ENCODE peak calls at places on chromosomes 12 and 14, in four cellular contexts. K is AG09309, B is fibroblast of the aortic adventitia, I is cardiac muscle cell. L is an unnamed sample.

GRCh38 chr12:111351026-111351425 is 17.9 kb downstream of the PHETA1 start:
- DNase-seq in K (no peak), I (no peak), B (no peak), L (no peak)

GRCh38 chr12:55908726-55909512 is 18.8 kb downstream of the PYM1 start:
- DNase-seq in B (peak), I (peak), K (no peak), L (peak)

GRCh38 chr14:102314242-102315011 is 5.1 kb upstream of the ZNF839 start:
- DNase-seq in B (peak), K (no peak), I (peak), L (peak)

GRCh38 chr12:6765634-6766581 is at the start of gene PTMS:
- DNase-seq in B (peak), I (peak), K (peak), L (peak)

GRCh38 chr12:96195845-96196451 is 1.8 kb downstream of the ELK3 start:
- DNase-seq in B (peak), I (peak), K (no peak), L (peak)

GRCh38 chr12:6608592-6609311 is 1.6 kb upstream of the CHD4 start:
- DNase-seq in B (peak), I (peak), K (no peak), L (peak)

GRCh38 chr14:67482765-67483164 is 5.8 kb downstream of the TMEM229B start:
- DNase-seq in K (no peak), B (no peak), I (no peak), L (no peak)

GRCh38 chr12:96585977-96586376 is 96.6 kb downstream of the CFAP54 start:
- DNase-seq in B (peak), K (no peak), I (no peak), L (peak)

GRCh38 chr12:100473716-100474150 is at the start of gene NR1H4:
- DNase-seq in K (peak), B (peak), I (peak), L (peak)

GRCh38 chr12:43120189-43120588 is 431.8 kb downstream of the ADAMTS20 start:
- DNase-seq in K (no peak), B (no peak), I (no peak), L (no peak)

DNA sequence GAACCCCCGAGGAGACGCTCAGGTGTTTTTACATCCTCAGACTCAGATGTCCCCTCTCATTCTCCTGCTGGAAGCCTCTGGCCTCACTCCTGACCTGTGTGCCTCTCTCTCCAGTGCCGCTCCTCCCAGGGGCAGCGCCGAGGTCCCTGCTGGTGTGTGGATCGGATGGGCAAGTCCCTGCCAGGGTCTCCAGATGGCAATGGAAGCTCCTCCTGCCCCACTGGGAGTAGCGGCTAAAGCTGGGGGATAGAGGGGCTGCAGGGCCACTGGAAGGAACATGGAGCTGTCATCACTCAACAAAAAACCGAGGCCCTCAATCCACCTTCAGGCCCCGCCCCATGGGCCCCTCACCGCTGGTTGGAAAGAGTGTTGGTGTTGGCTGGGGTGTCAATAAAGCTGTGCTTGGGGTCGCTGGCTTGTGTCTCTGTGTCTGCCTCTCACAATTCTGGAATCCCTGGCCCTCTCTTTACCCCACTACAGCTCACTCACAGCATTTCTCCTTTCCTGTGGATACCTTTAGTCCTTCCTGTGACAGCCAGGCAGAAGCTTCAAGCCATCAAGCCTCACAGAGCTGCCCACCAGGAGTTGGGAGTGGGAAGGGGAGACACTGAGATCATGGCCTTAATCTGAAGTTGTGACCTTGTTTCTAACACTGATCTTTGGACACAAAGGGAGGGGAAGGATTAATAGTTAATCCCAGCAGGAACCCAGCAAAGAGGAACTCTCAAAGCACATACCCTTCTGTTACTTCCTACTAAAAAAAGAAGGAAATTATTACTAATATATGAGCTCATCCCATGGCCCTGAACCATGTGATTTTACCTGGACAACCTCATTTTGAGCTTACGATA is 1.1 kb upstream of the SOAT2 start:
- DNase-seq in K (no peak), B (no peak), I (no peak), L (no peak)
- H3K4me3 ChIP-seq in K (no peak), B (no peak), I (no peak), L (no peak)

DNA sequence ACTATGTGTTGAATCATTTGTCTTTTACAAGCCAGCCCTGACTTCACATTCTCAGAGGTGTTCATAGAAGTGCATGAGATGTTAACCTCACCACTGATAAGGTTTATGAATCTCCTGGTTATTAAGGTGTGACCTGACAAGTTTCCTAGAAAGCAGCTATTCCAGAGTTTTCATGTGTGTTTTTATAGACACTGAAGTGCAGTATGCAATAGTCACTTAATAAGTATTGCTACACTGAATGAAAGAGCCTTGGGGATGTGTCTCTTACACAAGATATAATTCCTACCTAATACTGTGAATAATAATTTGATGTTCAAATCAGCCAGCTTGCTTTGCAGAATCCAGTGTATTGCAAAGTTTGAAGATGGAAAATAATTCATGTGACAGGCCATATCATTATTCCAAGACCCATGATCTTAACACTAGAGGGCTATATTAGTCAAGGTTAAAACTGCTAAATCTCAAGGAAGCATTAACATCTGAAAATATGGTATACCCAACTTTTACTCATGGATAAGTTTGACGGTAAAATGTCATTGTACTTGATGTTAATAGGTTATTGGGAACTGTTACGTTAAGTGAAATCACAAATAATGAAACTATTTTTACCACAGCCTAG is 13.0 kb downstream of the SLC25A3 start:
- DNase-seq in B (no peak), I (peak), K (no peak), L (no peak)
- TF ChIP-seq CTCF in B (no peak), I (peak), K (no peak), L (no peak)

GRCh38 chr12:113333877-113334785 is 778 bp downstream of the SLC8B1 start:
- DNase-seq in I (no peak), B (peak), K (no peak), L (no peak)

GRCh38 chr12:113330505-113330904 is 4.4 kb downstream of the SLC8B1 start:
- DNase-seq in K (no peak), B (no peak), I (no peak), L (no peak)

GRCh38 chr12:113332688-113333087 is 2.2 kb downstream of the SLC8B1 start:
- DNase-seq in I (no peak), B (no peak), K (no peak), L (no peak)

GRCh38 chr12:113334786-113335539 is at the start of gene SLC8B1:
- DNase-seq in I (peak), B (peak), K (no peak), L (peak)

GRCh38 chr12:113333111-113333750 is 1.7 kb downstream of the SLC8B1 start:
- DNase-seq in B (no peak), I (no peak), K (no peak), L (no peak)
- H3K4me3 ChIP-seq in B (peak), I (no peak), K (no peak), L (no peak)

GRCh38 chr14:104157303-104157928 is 19.0 kb downstream of the KIF26A start:
- DNase-seq in I (no peak), B (no peak), K (no peak), L (no peak)
- TF ChIP-seq CTCF in I (no peak), B (no peak), K (no peak), L (no peak)

DNA sequence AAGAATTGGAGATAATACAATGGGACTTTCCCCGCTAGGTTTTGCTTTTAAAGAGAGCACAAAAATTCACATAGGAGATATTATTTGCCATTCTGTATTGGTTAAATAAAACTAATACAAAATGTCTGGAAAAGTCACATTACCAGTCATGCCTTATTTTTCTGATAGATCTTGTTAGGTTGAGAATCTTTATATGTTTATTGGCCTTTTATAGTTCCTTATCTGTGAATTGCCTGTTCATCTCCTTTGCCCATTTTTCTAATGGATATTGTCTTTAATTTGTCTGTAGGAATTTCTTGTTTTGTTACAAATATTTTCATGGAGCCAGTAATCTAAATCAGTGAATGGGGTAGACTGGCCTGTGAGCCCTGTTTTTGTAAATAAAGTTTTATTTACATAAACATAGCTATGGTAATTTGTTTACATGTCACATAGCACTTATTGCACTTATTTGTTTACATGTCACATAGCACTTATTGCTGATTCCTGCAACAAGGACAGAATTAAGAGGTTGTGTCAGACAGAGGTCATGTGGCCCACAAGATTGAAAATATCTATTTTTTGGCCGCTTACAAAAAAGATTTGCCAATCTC is 65.0 kb downstream of the ATF7IP start:
- DNase-seq in I (no peak), B (no peak), K (no peak), L (no peak)
- H3K4me3 ChIP-seq in I (no peak), B (no peak), K (no peak), L (no peak)

GRCh38 chr14:103618999-103619398 is 10.0 kb upstream of the KLC1 start:
- DNase-seq in B (no peak), K (no peak), I (no peak), L (peak)
- TF ChIP-seq CTCF in B (no peak), K (no peak), I (no peak), L (no peak)

DNA sequence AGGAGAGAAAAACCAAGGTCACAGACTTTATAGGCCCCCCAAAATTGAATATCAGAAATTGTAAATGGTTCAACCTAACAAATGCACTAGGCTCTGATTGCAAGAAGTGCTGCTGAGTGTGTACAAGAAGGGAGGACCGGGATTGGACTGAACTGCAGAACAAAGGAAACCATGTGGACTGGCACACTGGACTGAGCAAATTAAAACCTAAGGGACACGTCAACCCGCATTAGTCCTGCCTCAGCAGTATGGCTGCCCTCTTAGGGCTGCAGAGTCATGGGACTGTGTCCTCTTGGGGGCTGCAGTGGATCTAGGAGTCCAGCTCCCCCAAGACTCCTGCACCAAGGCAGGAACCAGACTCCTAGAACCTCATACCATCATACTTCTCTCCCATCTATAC is 872 bp upstream of the CISTR start:
- DNase-seq in B (no peak), K (no peak), I (no peak), L (no peak)
- H3K4me3 ChIP-seq in B (no peak), K (no peak), I (no peak), L (no peak)

GRCh38 chr12:73514672-73515071 is 1023.0 kb upstream of the ATXN7L3B start:
- DNase-seq in B (no peak), I (no peak), K (no peak), L (no peak)
- TF ChIP-seq CTCF in B (no peak), I (no peak), K (no peak), L (no peak)

DNA sequence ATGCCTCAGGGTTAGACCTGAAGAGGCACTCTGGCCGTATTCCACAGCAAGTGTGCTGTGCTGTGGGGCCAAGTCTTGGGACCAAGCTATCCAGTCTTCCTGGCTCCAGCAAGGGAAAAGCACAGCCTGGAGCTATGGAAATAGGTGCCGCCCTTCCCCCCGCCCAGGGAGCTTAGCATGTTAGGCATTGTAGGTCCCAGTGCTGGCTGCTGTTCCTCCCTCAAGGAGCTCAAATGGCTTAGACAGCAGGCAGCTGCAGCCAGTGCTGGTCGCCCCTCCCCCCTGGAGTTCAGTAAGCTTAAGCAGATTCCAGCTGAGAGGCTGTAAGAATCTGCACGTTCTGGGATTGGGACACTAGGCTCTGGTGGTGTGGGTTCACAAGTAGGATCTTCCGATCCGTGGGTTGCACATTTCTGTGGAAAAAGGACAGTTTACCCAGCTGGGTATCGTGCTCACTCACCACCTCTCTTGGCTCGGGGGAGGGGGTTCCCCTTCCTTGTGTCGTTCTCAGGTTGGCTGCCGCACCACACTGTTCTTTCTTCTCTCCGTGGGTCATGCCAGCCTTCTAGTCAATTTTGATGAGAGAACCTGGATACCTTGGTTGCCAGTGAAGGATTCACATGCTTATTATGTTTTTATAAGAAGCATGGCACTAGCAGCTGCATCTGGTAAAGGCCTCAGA is 127.3 kb downstream of the CNTN1 start:
- DNase-seq in I (no peak), B (no peak), K (no peak), L (no peak)
- H3K4me3 ChIP-seq in I (no peak), B (no peak), K (no peak), L (no peak)

DNA sequence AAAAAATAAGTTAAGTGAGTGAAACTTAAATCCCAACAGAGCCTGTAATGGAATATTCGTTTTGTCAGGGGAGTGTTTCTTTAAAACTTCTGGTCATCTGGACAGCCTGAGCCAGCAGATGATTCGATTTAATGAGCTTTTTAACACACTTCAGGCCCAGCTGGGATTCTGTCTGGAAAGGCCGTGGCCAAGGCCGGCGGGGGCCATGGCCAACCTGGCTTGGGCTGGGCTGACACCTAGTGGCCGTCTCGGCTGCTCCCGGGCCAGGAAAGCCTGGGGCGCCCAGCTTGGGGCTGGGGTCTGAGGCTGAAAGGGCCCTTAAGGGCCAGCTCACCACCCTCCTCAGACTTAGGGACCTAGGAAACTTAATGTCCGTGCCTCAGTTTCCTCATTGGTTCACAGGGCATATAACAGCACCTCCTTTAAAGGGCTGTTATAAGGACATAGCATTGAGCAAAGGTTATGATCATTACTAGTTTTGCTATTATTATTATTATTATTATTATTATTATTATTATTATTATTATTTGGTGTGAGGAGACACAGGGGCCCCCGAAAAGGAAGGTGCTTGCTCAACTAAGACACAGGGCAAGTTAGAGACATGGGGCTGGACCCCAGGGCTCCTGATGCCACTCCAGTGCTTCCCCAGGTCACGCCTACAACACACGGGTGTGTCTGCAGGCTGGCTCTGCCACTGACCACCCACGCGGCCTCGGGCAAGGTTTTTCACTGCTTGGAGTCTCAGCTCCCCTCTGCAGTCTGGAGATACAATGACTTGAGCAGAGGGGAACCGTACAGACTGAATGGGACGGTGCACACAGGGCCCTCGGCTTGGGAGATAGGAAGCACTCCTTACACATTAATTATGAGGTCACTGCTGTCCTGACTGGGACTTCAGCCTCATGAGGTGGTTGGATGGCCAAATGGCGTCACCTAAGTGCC is 84.0 kb downstream of the SYNE3 start:
- DNase-seq in I (peak), B (peak), K (no peak), L (peak)
- TF ChIP-seq CTCF in I (peak), B (peak), K (peak), L (peak)

L was measured in astrocyte of the spinal cord.